ENCODE peak calls at places on chromosomes 5 and 9, in nine cellular contexts. P is activated T-cell treated with anti-CD3 and anti-CD28 coated beads for 48 hours; H is HuH-7.5; X is stimulated activated CD4-positive, alpha-beta T cell treated with anti-CD3 and anti-CD28 coated beads, Interleukin-2, amount 100 ng/mL, for 48 hours; E is myocyte; U is NCI-H345; Q is SHP77; D is DMS53; T is endodermal cell. L is an unnamed sample.
A peak's percentile ranks its signal among the peaks of the same experiment; 100 is the strongest.

GRCh38 chr9:112624711-112625707 is 92.9 kb downstream of the INIP start:
- DNase-seq in H (no peak), U (no peak), Q (no peak), E (no peak), X (no peak), D (no peak), T (no peak), P (no peak), L (no peak)

GRCh38 chr5:9324348-9325056 is 221.4 kb downstream of the SEMA5A start:
- DNase-seq in X (no peak), D (no peak), P (no peak), T (no peak), Q (no peak), E (peak; percentile 21), H (no peak), U (no peak), L (no peak)

GRCh38 chr5:166505546-166505945 is 1785.9 kb upstream of the WWC1 start:
- DNase-seq in H (no peak), D (no peak), U (peak; percentile 81), T (no peak), P (no peak), Q (peak; percentile 12), X (no peak), E (no peak), L (no peak)

GRCh38 chr5:98163796-98164493 is 609.5 kb upstream of the RGMB start:
- DNase-seq in X (no peak), H (no peak), T (no peak), P (no peak), Q (no peak), D (no peak), E (no peak), U (no peak), L (no peak)

GRCh38 chr9:110213413-110214044 is 5.6 kb upstream of the C9orf152 start:
- DNase-seq in P (no peak), U (no peak), D (no peak), Q (no peak), E (no peak), X (no peak), T (no peak), H (no peak), L (no peak)

GRCh38 chr9:79164396-79164795 is 407.4 kb upstream of the TLE4 start:
- DNase-seq in U (no peak), P (no peak), Q (no peak), X (no peak), D (no peak), H (no peak), T (no peak), E (no peak), L (no peak)

GRCh38 chr5:93006915-93007314 is 574.1 kb downstream of the NR2F1-AS1 start:
- DNase-seq in Q (no peak), T (no peak), X (no peak), E (peak; percentile 23), D (peak; percentile 27), U (no peak), P (no peak), H (no peak), L (no peak)

GRCh38 chr5:60701317-60701988 is 1.5 kb upstream of the DEPDC1B start:
- DNase-seq in E (no peak), T (no peak), D (no peak), X (no peak), H (no peak), Q (no peak), U (no peak), P (no peak), L (no peak)

GRCh38 chr9:14314424-14314928 is 535 bp upstream of the NFIB start:
- DNase-seq in T (peak; percentile 78), H (peak; percentile 82), P (no peak), X (no peak), E (peak; percentile 76), D (peak; percentile 73), Q (peak; percentile 49), U (peak; percentile 86), L (no peak)

GRCh38 chr5:65279603-65280002 is 202.1 kb downstream of the ADAMTS6 start:
- DNase-seq in Q (no peak), D (no peak), H (no peak), E (no peak), P (no peak), T (no peak), X (no peak), U (no peak), L (no peak)

GRCh38 chr5:142821733-142822487 is 51.7 kb downstream of the ARHGAP26 start:
- DNase-seq in D (peak; percentile 49), U (no peak), H (no peak), E (peak; percentile 47), P (no peak), Q (no peak), X (no peak), T (no peak), L (no peak)

GRCh38 chr5:139371482-139372435 is 11.3 kb downstream of the SLC23A1 start:
- DNase-seq in Q (no peak), H (no peak), X (no peak), D (no peak), U (no peak), E (peak; percentile 73), T (no peak), P (no peak), L (no peak)

GRCh38 chr5:122323132-122323548 is 11.1 kb downstream of the SNCAIP start:
- DNase-seq in T (no peak), P (no peak), D (peak; percentile 6), X (no peak), H (no peak), Q (no peak), U (no peak), E (no peak), L (no peak)

GRCh38 chr9:137316012-137316981 is 14.2 kb upstream of the NRARP start:
- DNase-seq in Q (peak; percentile 64), P (no peak), E (no peak), H (peak; percentile 86), U (no peak), X (no peak), T (peak; percentile 88), D (peak; percentile 87), L (no peak)

GRCh38 chr5:157475432-157475831 is 15.4 kb downstream of the NIPAL4 start:
- DNase-seq in H (no peak), E (no peak), Q (no peak), P (no peak), X (no peak), U (peak; percentile 80), D (no peak), T (no peak), L (no peak)

GRCh38 chr5:36447776-36448175 is 146.1 kb upstream of the RANBP3L start:
- DNase-seq in E (no peak), Q (no peak), X (no peak), U (no peak), P (no peak), H (no peak), D (no peak), T (no peak), L (no peak)

GRCh38 chr5:19655587-19655986 is 332.4 kb downstream of the CDH18 start:
- DNase-seq in T (no peak), P (no peak), E (no peak), U (no peak), X (no peak), H (no peak), D (no peak), Q (no peak), L (no peak)

GRCh38 chr9:98709968-98710965 is 1.5 kb upstream of the GABBR2 start:
- DNase-seq in E (peak; percentile 55), X (no peak), D (peak; percentile 34), H (no peak), P (no peak), Q (no peak), T (peak; percentile 81), U (no peak), L (no peak)

GRCh38 chr9:107067715-107068416 is 204.9 kb downstream of the ZNF462 start:
- DNase-seq in E (no peak), U (no peak), X (no peak), D (no peak), Q (no peak), P (no peak), H (no peak), T (no peak), L (no peak)

GRCh38 chr9:33297455-33297854 is 7.1 kb downstream of the NFX1 start:
- DNase-seq in Q (no peak), T (no peak), H (no peak), U (no peak), X (no peak), P (no peak), E (peak; percentile 91), D (peak; percentile 91), L (no peak)

GRCh38 chr5:84779206-84779605 is 394.5 kb upstream of the EDIL3 start:
- DNase-seq in D (no peak), P (no peak), E (peak; percentile 39), X (no peak), Q (no peak), H (no peak), U (no peak), T (no peak), L (no peak)

GRCh38 chr5:172284275-172284971 is 859 bp upstream of the UBTD2 start:
- DNase-seq in E (peak; percentile 64), P (peak; percentile 8), Q (no peak), H (peak; percentile 39), D (peak; percentile 70), U (no peak), X (peak; percentile 10), T (no peak), L (no peak)

L was measured in CMK.